ENCODE peak calls at places on chromosomes 2 and 18, in ten cellular contexts. A is T-helper 1 cell; X is T-cell; G is activated gamma-delta T cell treated with anti-CD3 and anti-CD28 coated beads, Interleukin-2, amount 50 U/mL, for 16 hours; H is hypothalamus; D is lower lobe of right lung; Y is EL; Q is NCI-H187 treated with DMSO at 0.1 percent for 48 hours; R is left kidney; P is immature natural killer cell. K is an unnamed sample.

GRCh38 chr2:110216803-110217202 is 4.5 kb upstream of the MTLN start:
- DNase-seq in A (no peak), X (no peak), G (no peak), H (no peak), D (no peak), Y (no peak), Q (no peak), R (no peak), P (no peak), K (no peak)

GRCh38 chr18:44909191-44909719 is 228.6 kb downstream of the SETBP1 start:
- DNase-seq in A (no peak), X (no peak), G (no peak), H (no peak), D (no peak), Y (no peak), Q (no peak), R (no peak), P (no peak), K (no peak)

GRCh38 chr2:240705204-240705781 is 13.6 kb downstream of the AQP12A start:
- DNase-seq in A (no peak), X (no peak), G (no peak), H (no peak), D (no peak), Y (no peak), Q (no peak), R (no peak), P (no peak), K (peak)

GRCh38 chr2:8427211-8427610 is 254.6 kb upstream of the ID2 start:
- DNase-seq in A (no peak), X (no peak), G (no peak), H (no peak), D (no peak), Y (no peak), Q (no peak), R (no peak), P (no peak), K (no peak)

GRCh38 chr18:74142251-74142650 is 5.4 kb downstream of the FBXO15 start:
- DNase-seq in A (no peak), X (no peak), G (no peak), H (no peak), D (no peak), Y (no peak), Q (no peak), R (no peak), P (no peak), K (no peak)

GRCh38 chr18:58023108-58023507 is 20.9 kb upstream of the NEDD4L start:
- DNase-seq in A (no peak), X (no peak), G (no peak), H (no peak), D (no peak), Y (no peak), Q (no peak), R (no peak), P (no peak), K (no peak)

GRCh38 chr2:240919161-240919781 is 13.1 kb downstream of the CROCC2 start:
- DNase-seq in A (peak), X (no peak), G (no peak), H (no peak), D (no peak), Y (no peak), Q (no peak), R (no peak), P (no peak), K (no peak)

GRCh38 chr18:75205760-75206109 is 3.2 kb downstream of the PTGR3 start:
- DNase-seq in A (no peak), X (no peak), G (no peak), H (no peak), D (no peak), Y (peak), Q (no peak), R (peak), P (no peak), K (no peak)

GRCh38 chr18:40995529-40995928 is 959.5 kb upstream of the PIK3C3 start:
- DNase-seq in A (no peak), X (no peak), G (no peak), H (no peak), D (no peak), Y (no peak), Q (no peak), R (no peak), P (no peak), K (no peak)

GRCh38 chr2:178388287-178388686 is 62.7 kb downstream of the PRKRA start:
- DNase-seq in A (no peak), X (no peak), G (no peak), H (no peak), D (no peak), Y (no peak), Q (no peak), R (no peak), P (no peak), K (no peak)

GRCh38 chr2:120236296-120236695 is 13.1 kb upstream of the TMEM185B start:
- DNase-seq in A (no peak), X (no peak), G (no peak), H (no peak), D (no peak), Y (no peak), Q (no peak), R (no peak), P (no peak), K (no peak)

GRCh38 chr18:42038936-42039335 is 83.9 kb downstream of the PIK3C3 start:
- DNase-seq in A (no peak), X (no peak), G (no peak), H (no peak), D (no peak), Y (peak), Q (no peak), R (peak), P (no peak), K (no peak)

GRCh38 chr2:70922591-70923234 is 13.0 kb upstream of the ATP6V1B1 start:
- DNase-seq in A (no peak), X (no peak), G (no peak), H (no peak), D (no peak), Y (no peak), Q (no peak), R (peak), P (no peak), K (no peak)

GRCh38 chr2:217756375-217757107 is 246.3 kb downstream of the TNS1 start:
- DNase-seq in A (peak), X (peak), G (peak), H (peak), D (peak), Y (peak), Q (no peak), R (peak), P (peak), K (peak)

GRCh38 chr2:187499941-187500532 is 52.0 kb upstream of the CALCRL start:
- DNase-seq in A (no peak), X (peak), G (no peak), H (no peak), D (no peak), Y (peak), Q (no peak), R (peak), P (no peak), K (peak)

GRCh38 chr2:85854166-85854509 is 34.7 kb downstream of the ST3GAL5 start:
- DNase-seq in A (no peak), X (peak), G (no peak), H (no peak), D (no peak), Y (no peak), Q (no peak), R (no peak), P (no peak), K (no peak)

GRCh38 chr2:68103656-68104055 is 40.9 kb upstream of the C1D start:
- DNase-seq in A (no peak), X (no peak), G (no peak), H (no peak), D (no peak), Y (no peak), Q (no peak), R (no peak), P (no peak), K (no peak)

GRCh38 chr2:121376851-121377250 is 91.8 kb upstream of the TFCP2L1 start:
- DNase-seq in A (no peak), X (no peak), G (no peak), H (no peak), D (no peak), Y (no peak), Q (no peak), R (no peak), P (no peak), K (no peak)

GRCh38 chr2:29114514-29114840 is 738 bp upstream of the CLIP4 start:
- DNase-seq in A (no peak), X (peak), G (no peak), H (no peak), D (no peak), Y (no peak), Q (no peak), R (no peak), P (no peak), K (no peak)

K was measured in aorta.